ENCODE peak calls at places on chromosomes 11 and 22, in eight cellular contexts. B is astrocyte of the cerebellum; R is hypothalamus; K is Ammon's horn; A is lower leg skin; P is stimulated activated CD4-positive, alpha-beta T cell treated with anti-CD3 and anti-CD28 coated beads, Interleukin-12 subunit alpha, Interleukin-12 subunit beta, amount 100 ng/mL, for 48 hours; Q is myocyte; E is cardiac fibroblast. J is an unnamed sample.
A peak's percentile ranks its signal among the peaks of the same experiment; 100 is the strongest.

GRCh38 chr11:12534549-12534948 is 139.7 kb upstream of the TEAD1 start:
- DNase-seq in P (no peak), R (no peak), B (no peak), K (no peak), E (no peak), Q (no peak), A (no peak), J (no peak)

GRCh38 chr11:59510917-59511589 is at the start of gene OR4D9:
- DNase-seq in P (no peak), B (no peak), K (peak; percentile 5), Q (no peak), A (no peak), E (peak; percentile 3), R (no peak), J (no peak)

GRCh38 chr11:77037057-77037456 is 2.9 kb downstream of the B3GNT6 start:
- DNase-seq in B (no peak), K (no peak), Q (no peak), E (no peak), P (no peak), A (no peak), R (no peak), J (no peak)

GRCh38 chr11:91978747-91979146 is 245.9 kb upstream of the FAT3 start:
- DNase-seq in Q (no peak), B (peak; percentile 38), P (no peak), A (no peak), E (no peak), R (no peak), K (no peak), J (no peak)

GRCh38 chr11:14974723-14975587 is 2.8 kb upstream of the CALCA start:
- DNase-seq in R (no peak), Q (peak; percentile 43), A (no peak), K (peak; percentile 16), P (peak; percentile 46), E (peak; percentile 35), B (no peak), J (no peak)

GRCh38 chr11:62264004-62264403 is 6.0 kb upstream of the SCGB2A2 start:
- DNase-seq in Q (no peak), P (no peak), A (no peak), R (no peak), E (no peak), K (no peak), B (no peak), J (no peak)

GRCh38 chr11:134452026-134452848 is 40.2 kb upstream of the B3GAT1 start:
- DNase-seq in A (no peak), Q (no peak), R (no peak), K (peak; percentile 63), B (no peak), E (no peak), P (no peak), J (no peak)

GRCh38 chr11:117827521-117828511 is 3.3 kb upstream of the FXYD2 start:
- DNase-seq in E (no peak), B (no peak), P (no peak), A (no peak), K (no peak), Q (no peak), R (no peak), J (no peak)

GRCh38 chr11:86152006-86152862 is 83.3 kb upstream of the PICALM start:
- DNase-seq in A (no peak), R (peak; percentile 79), Q (no peak), K (peak; percentile 90), E (peak; percentile 27), B (no peak), P (no peak), J (no peak)

GRCh38 chr11:1400168-1401000 is 10.7 kb downstream of the BRSK2 start:
- DNase-seq in R (no peak), K (no peak), E (no peak), Q (no peak), A (no peak), B (no peak), P (no peak), J (no peak)

GRCh38 chr22:42785706-42786499 is 65.2 kb upstream of the A4GALT start:
- DNase-seq in P (no peak), R (no peak), Q (no peak), A (no peak), B (no peak), K (no peak), E (no peak), J (no peak)

GRCh38 chr11:115197433-115197832 is 306.8 kb downstream of the CADM1 start:
- DNase-seq in K (no peak), E (no peak), Q (no peak), A (no peak), P (no peak), B (no peak), R (no peak), J (no peak)

GRCh38 chr11:112513936-112514716 is 253.5 kb upstream of the PLET1 start:
- DNase-seq in P (no peak), A (no peak), B (no peak), E (no peak), R (no peak), Q (no peak), K (peak; percentile 84), J (no peak)

GRCh38 chr22:40009953-40010751 is 15.4 kb downstream of the FAM83F start:
- DNase-seq in P (no peak), E (no peak), K (no peak), R (no peak), A (no peak), Q (no peak), B (no peak), J (no peak)

GRCh38 chr11:289706-290620 is 1.0 kb downstream of the PGGHG start:
- DNase-seq in K (no peak), Q (no peak), P (no peak), E (no peak), R (no peak), B (no peak), A (no peak), J (no peak)

GRCh38 chr11:24289301-24289700 is 207.6 kb upstream of the LUZP2 start:
- DNase-seq in B (no peak), K (no peak), E (no peak), A (no peak), Q (no peak), P (no peak), R (no peak), J (no peak)

GRCh38 chr11:134362192-134362901 is 30.6 kb downstream of the GLB1L2 start:
- DNase-seq in R (no peak), A (no peak), E (no peak), P (no peak), B (no peak), Q (no peak), K (no peak), J (no peak)

GRCh38 chr11:19766206-19766605 is 53.6 kb downstream of the NAV2 start:
- DNase-seq in K (no peak), R (no peak), A (no peak), Q (peak; percentile 55), B (no peak), E (peak; percentile 39), P (no peak), J (no peak)

GRCh38 chr11:26778000-26778757 is 56.3 kb upstream of the SLC5A12 start:
- DNase-seq in A (no peak), K (no peak), R (no peak), P (no peak), E (peak; percentile 26), B (peak; percentile 39), Q (peak; percentile 20), J (no peak)

GRCh38 chr11:707817-708420 is 1.9 kb downstream of the EPS8L2 start:
- DNase-seq in B (no peak), P (no peak), R (no peak), A (no peak), Q (no peak), E (no peak), K (no peak), J (no peak)

GRCh38 chr11:94504689-94505293 is 7.5 kb upstream of the C11orf97 start:
- DNase-seq in B (peak; percentile 62), K (peak; percentile 43), R (no peak), A (no peak), Q (peak; percentile 66), P (no peak), E (peak; percentile 65), J (no peak)

GRCh38 chr22:46998346-46998745 is 235.9 kb downstream of the TBC1D22A start:
- DNase-seq in B (no peak), P (no peak), E (no peak), R (no peak), Q (no peak), K (no peak), A (no peak), J (no peak)

GRCh38 chr22:38841635-38842034 is 2.2 kb downstream of the NPTXR start:
- DNase-seq in R (no peak), Q (no peak), K (no peak), B (no peak), A (no peak), E (no peak), P (no peak), J (no peak)

GRCh38 chr11:12834166-12834565 is 159.9 kb downstream of the TEAD1 start:
- DNase-seq in A (no peak), B (no peak), K (no peak), R (no peak), E (no peak), P (no peak), Q (no peak), J (no peak)

GRCh38 chr11:126415128-126415527 is 59.6 kb downstream of the ST3GAL4 start:
- DNase-seq in E (peak; percentile 97), Q (peak; percentile 86), K (peak; percentile 77), B (peak; percentile 18), P (no peak), A (peak; percentile 84), R (peak; percentile 26), J (no peak)

GRCh38 chr11:44246726-44247125 is 63.2 kb downstream of the ALX4 start:
- DNase-seq in Q (peak; percentile 73), K (no peak), E (peak; percentile 81), B (peak; percentile 18), R (no peak), A (no peak), P (no peak), J (no peak)

GRCh38 chr11:88208742-88209141 is 33.5 kb upstream of the RAB38 start:
- DNase-seq in E (peak; percentile 7), Q (peak; percentile 3), K (no peak), P (no peak), B (no peak), R (no peak), A (no peak), J (no peak)

GRCh38 chr22:46596032-46596441 is 24.1 kb upstream of the GRAMD4 start:
- DNase-seq in B (no peak), P (no peak), Q (peak; percentile 72), R (no peak), E (no peak), A (no peak), K (no peak), J (no peak)

GRCh38 chr11:62708423-62709261 is 1.2 kb downstream of the GNG3 start:
- DNase-seq in Q (no peak), B (no peak), R (peak; percentile 11), P (no peak), E (no peak), A (peak; percentile 39), K (peak; percentile 18), J (no peak)

GRCh38 chr11:2789331-2789730 is 89.5 kb upstream of the KCNQ1OT1 start:
- DNase-seq in E (no peak), R (no peak), Q (no peak), B (no peak), A (no peak), K (no peak), P (no peak), J (no peak)

GRCh38 chr11:104254347-104254746 is 90.4 kb upstream of the PDGFD start:
- DNase-seq in K (no peak), Q (peak; percentile 69), B (no peak), P (no peak), A (no peak), E (peak; percentile 62), R (no peak), J (peak; percentile 7)

GRCh38 chr11:132072880-132073213 is 702.4 kb downstream of the NTM start:
- DNase-seq in K (no peak), A (no peak), Q (peak; percentile 35), E (no peak), B (no peak), P (no peak), R (no peak), J (no peak)

GRCh38 chr11:94922675-94923347 is 50.5 kb downstream of the CWC15 start:
- DNase-seq in E (no peak), R (peak; percentile 23), Q (no peak), A (no peak), B (no peak), K (peak; percentile 78), P (no peak), J (no peak)

GRCh38 chr11:4393209-4394196 is at the start of gene TRIM21:
- DNase-seq in B (peak; percentile 56), K (peak; percentile 89), P (peak; percentile 80), R (peak; percentile 53), E (peak; percentile 88), A (peak; percentile 85), Q (peak; percentile 84), J (peak; percentile 71)